ENCODE peak calls at places on chromosomes 7 and 10, in four cellular contexts. One of them, this sample, is unnamed.

GRCh38 chr7:75931676-75932075 is 16.7 kb downstream of the POR start:
- DNase-seq in endodermal cell: no peak
- DNase-seq in endothelial cell: no peak
- DNase-seq in cardiac fibroblast: no peak
- DNase-seq in this sample: no peak

GRCh38 chr7:39357648-39358047 is 208.6 kb upstream of the YAE1 start:
- DNase-seq in cardiac fibroblast: no peak
- DNase-seq in endodermal cell: peak
- DNase-seq in endothelial cell: peak
- DNase-seq in this sample: no peak

GRCh38 chr10:75451927-75452326 is 20.5 kb downstream of the LRMDA start:
- DNase-seq in endodermal cell: peak
- DNase-seq in endothelial cell: no peak
- DNase-seq in cardiac fibroblast: no peak
- DNase-seq in this sample: no peak

GRCh38 chr7:158760445-158760764 is 55.8 kb upstream of the NCAPG2 start:
- DNase-seq in cardiac fibroblast: no peak
- DNase-seq in endothelial cell: no peak
- DNase-seq in endodermal cell: no peak
- DNase-seq in this sample: no peak

GRCh38 chr10:113199459-113199858 is 249.4 kb downstream of the TCF7L2 start:
- DNase-seq in cardiac fibroblast: no peak
- DNase-seq in endodermal cell: no peak
- DNase-seq in endothelial cell: no peak
- DNase-seq in this sample: no peak

GRCh38 chr7:104983620-104984539 is 30.1 kb upstream of the KMT2E start:
- DNase-seq in endodermal cell: peak
- DNase-seq in endothelial cell: peak
- DNase-seq in cardiac fibroblast: peak
- DNase-seq in this sample: peak

GRCh38 chr7:71871446-71871845 is 540.7 kb downstream of the CALN1 start:
- DNase-seq in endodermal cell: peak
- DNase-seq in endothelial cell: no peak
- DNase-seq in cardiac fibroblast: no peak
- DNase-seq in this sample: no peak

GRCh38 chr7:55878701-55879100 is 8.6 kb upstream of the ZNF713 start:
- DNase-seq in cardiac fibroblast: no peak
- DNase-seq in endothelial cell: no peak
- DNase-seq in endodermal cell: no peak
- DNase-seq in this sample: no peak

GRCh38 chr7:38675500-38676106 is 44.4 kb upstream of the AMPH start:
- DNase-seq in endothelial cell: no peak
- DNase-seq in endodermal cell: peak
- DNase-seq in cardiac fibroblast: no peak
- DNase-seq in this sample: no peak

GRCh38 chr10:27730041-27730440 is 15.6 kb downstream of the MKX start:
- DNase-seq in endothelial cell: no peak
- DNase-seq in endodermal cell: no peak
- DNase-seq in cardiac fibroblast: no peak
- DNase-seq in this sample: no peak

GRCh38 chr10:106866244-106866845 is 298.2 kb downstream of the SORCS1 start:
- DNase-seq in cardiac fibroblast: no peak
- DNase-seq in endodermal cell: no peak
- DNase-seq in endothelial cell: no peak
- DNase-seq in this sample: peak

GRCh38 chr7:111937164-111937563 is 269.0 kb downstream of the DOCK4 start:
- DNase-seq in cardiac fibroblast: no peak
- DNase-seq in endothelial cell: no peak
- DNase-seq in endodermal cell: no peak
- DNase-seq in this sample: no peak

GRCh38 chr7:41420421-41420820 is 282.5 kb downstream of the INHBA start:
- DNase-seq in cardiac fibroblast: no peak
- DNase-seq in endodermal cell: no peak
- DNase-seq in endothelial cell: no peak
- DNase-seq in this sample: no peak

GRCh38 chr10:3749597-3750351 is 35.2 kb downstream of the KLF6 start:
- DNase-seq in endodermal cell: no peak
- DNase-seq in endothelial cell: no peak
- DNase-seq in cardiac fibroblast: peak
- DNase-seq in this sample: no peak

GRCh38 chr7:102432476-102433318 is 678 bp upstream of the ORAI2 start:
- DNase-seq in endodermal cell: peak
- DNase-seq in endothelial cell: no peak
- DNase-seq in cardiac fibroblast: no peak
- DNase-seq in this sample: peak

GRCh38 chr7:30789334-30789711 is 18.1 kb downstream of the MINDY4 start:
- DNase-seq in endodermal cell: no peak
- DNase-seq in cardiac fibroblast: peak
- DNase-seq in endothelial cell: no peak
- DNase-seq in this sample: no peak

GRCh38 chr7:30787476-30787875 is 16.3 kb downstream of the MINDY4 start:
- DNase-seq in endothelial cell: no peak
- DNase-seq in endodermal cell: no peak
- DNase-seq in cardiac fibroblast: no peak
- DNase-seq in this sample: no peak

GRCh38 chr7:30788640-30789333 is 17.6 kb downstream of the MINDY4 start:
- DNase-seq in cardiac fibroblast: no peak
- DNase-seq in endothelial cell: no peak
- DNase-seq in endodermal cell: no peak
- DNase-seq in this sample: no peak

GRCh38 chr7:30790391-30790790 is 19.2 kb downstream of the MINDY4 start:
- DNase-seq in endodermal cell: no peak
- DNase-seq in endothelial cell: no peak
- DNase-seq in cardiac fibroblast: no peak
- DNase-seq in this sample: no peak

GRCh38 chr7:30791126-30791525 is 19.9 kb downstream of the MINDY4 start:
- DNase-seq in endothelial cell: peak
- DNase-seq in cardiac fibroblast: no peak
- DNase-seq in endodermal cell: peak
- DNase-seq in this sample: no peak
- TF ChIP-seq CTCF in endothelial cell: no peak
- TF ChIP-seq CTCF in cardiac fibroblast: no peak
- TF ChIP-seq CTCF in endodermal cell: peak
- TF ChIP-seq CTCF in this sample: no peak

GRCh38 chr7:116828281-116828680 is 34.1 kb upstream of the CAPZA2 start:
- DNase-seq in endodermal cell: peak
- DNase-seq in cardiac fibroblast: no peak
- DNase-seq in endothelial cell: no peak
- DNase-seq in this sample: no peak
- TF ChIP-seq CTCF in endodermal cell: peak
- TF ChIP-seq CTCF in cardiac fibroblast: no peak
- TF ChIP-seq CTCF in endothelial cell: no peak
- TF ChIP-seq CTCF in this sample: no peak

DNA sequence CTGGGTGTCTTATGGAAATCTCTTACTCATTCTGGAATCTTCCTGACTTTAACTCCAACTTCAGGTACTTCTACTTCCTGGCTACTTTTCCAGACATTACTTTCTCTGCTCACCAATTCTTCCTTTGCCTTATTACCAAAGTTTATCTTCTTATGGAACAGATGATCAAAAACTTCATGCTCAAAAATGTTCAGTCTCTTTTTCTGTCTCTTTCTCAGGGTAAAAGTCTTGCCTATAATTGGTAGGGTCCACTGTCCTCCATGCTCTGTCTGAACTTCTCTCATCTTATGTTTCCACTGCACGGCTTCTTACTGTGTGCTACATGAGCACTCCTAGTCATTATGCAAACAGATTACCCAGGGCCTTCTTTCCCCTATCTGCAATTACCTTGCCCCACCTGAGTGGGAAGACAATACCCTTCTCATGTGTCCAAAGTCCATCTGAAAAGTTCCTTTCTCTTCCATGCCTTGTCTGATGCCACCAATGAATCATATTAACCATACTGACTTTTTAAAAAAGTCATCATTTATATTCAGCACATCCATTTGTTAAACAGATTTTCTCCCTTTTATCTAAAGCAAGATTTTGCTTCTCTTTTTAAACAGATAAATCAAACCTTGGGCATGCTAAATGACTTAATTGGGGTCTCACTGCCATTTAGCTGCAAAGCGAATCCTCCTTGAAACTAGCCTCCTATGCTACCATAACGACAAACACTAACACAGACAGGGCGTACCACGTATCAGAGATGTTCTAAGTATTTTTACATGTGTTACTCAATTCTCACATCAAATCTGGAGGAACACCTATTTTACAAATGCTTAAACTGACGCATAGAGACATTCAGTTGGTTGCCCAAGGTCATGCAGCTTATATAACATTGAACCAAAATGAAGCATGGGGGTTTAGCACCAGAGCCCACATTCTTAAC is 48.8 kb downstream of the SEMA3C start:
- DNase-seq in cardiac fibroblast: no peak
- DNase-seq in endodermal cell: no peak
- DNase-seq in endothelial cell: no peak
- DNase-seq in this sample: no peak
- TF ChIP-seq CTCF in cardiac fibroblast: no peak
- TF ChIP-seq CTCF in endodermal cell: no peak
- TF ChIP-seq CTCF in endothelial cell: no peak
- TF ChIP-seq CTCF in this sample: no peak

GRCh38 chr10:104297697-104298660 is 29.0 kb downstream of the GSTO2 start:
- DNase-seq in endodermal cell: peak
- DNase-seq in cardiac fibroblast: no peak
- DNase-seq in endothelial cell: peak
- DNase-seq in this sample: no peak
- TF ChIP-seq CTCF in endodermal cell: peak
- TF ChIP-seq CTCF in cardiac fibroblast: peak
- TF ChIP-seq CTCF in endothelial cell: peak
- TF ChIP-seq CTCF in this sample: peak

GRCh38 chr10:47112612-47113011 is 187.4 kb upstream of the GDF10 start:
- DNase-seq in endothelial cell: no peak
- DNase-seq in endodermal cell: no peak
- DNase-seq in cardiac fibroblast: no peak
- DNase-seq in this sample: no peak

GRCh38 chr10:47115322-47115721 is 184.7 kb upstream of the GDF10 start:
- DNase-seq in cardiac fibroblast: no peak
- DNase-seq in endothelial cell: no peak
- DNase-seq in endodermal cell: peak
- DNase-seq in this sample: no peak

GRCh38 chr10:47113907-47114500 is 186.0 kb upstream of the GDF10 start:
- DNase-seq in endothelial cell: no peak
- DNase-seq in endodermal cell: peak
- DNase-seq in cardiac fibroblast: no peak
- DNase-seq in this sample: no peak

GRCh38 chr10:47114680-47115186 is 185.3 kb upstream of the GDF10 start:
- DNase-seq in endothelial cell: no peak
- DNase-seq in endodermal cell: peak
- DNase-seq in cardiac fibroblast: no peak
- DNase-seq in this sample: no peak

GRCh38 chr10:47111329-47111862 is 188.6 kb upstream of the GDF10 start:
- DNase-seq in endodermal cell: peak
- DNase-seq in cardiac fibroblast: no peak
- DNase-seq in endothelial cell: no peak
- DNase-seq in this sample: no peak
- TF ChIP-seq CTCF in endodermal cell: peak
- TF ChIP-seq CTCF in cardiac fibroblast: no peak
- TF ChIP-seq CTCF in endothelial cell: no peak
- TF ChIP-seq CTCF in this sample: peak

GRCh38 chr7:135743907-135744789 is 4.5 kb downstream of the FAM180A start:
- DNase-seq in endothelial cell: no peak
- DNase-seq in cardiac fibroblast: peak
- DNase-seq in endodermal cell: no peak
- DNase-seq in this sample: no peak

GRCh38 chr7:135747366-135747765 is 1.2 kb downstream of the FAM180A start:
- DNase-seq in endothelial cell: no peak
- DNase-seq in endodermal cell: no peak
- DNase-seq in cardiac fibroblast: no peak
- DNase-seq in this sample: no peak

GRCh38 chr7:135748770-135749169 is at the start of gene FAM180A:
- DNase-seq in cardiac fibroblast: peak
- DNase-seq in endothelial cell: no peak
- DNase-seq in endodermal cell: no peak
- DNase-seq in this sample: no peak

GRCh38 chr7:135744938-135745701 is 3.5 kb downstream of the FAM180A start:
- DNase-seq in endothelial cell: no peak
- DNase-seq in cardiac fibroblast: peak
- DNase-seq in endodermal cell: no peak
- DNase-seq in this sample: no peak

GRCh38 chr7:135745702-135746312 is 2.8 kb downstream of the FAM180A start:
- DNase-seq in endodermal cell: no peak
- DNase-seq in endothelial cell: no peak
- DNase-seq in cardiac fibroblast: peak
- DNase-seq in this sample: no peak
- TF ChIP-seq CTCF in endodermal cell: no peak
- TF ChIP-seq CTCF in endothelial cell: no peak
- TF ChIP-seq CTCF in cardiac fibroblast: no peak
- TF ChIP-seq CTCF in this sample: no peak

DNA sequence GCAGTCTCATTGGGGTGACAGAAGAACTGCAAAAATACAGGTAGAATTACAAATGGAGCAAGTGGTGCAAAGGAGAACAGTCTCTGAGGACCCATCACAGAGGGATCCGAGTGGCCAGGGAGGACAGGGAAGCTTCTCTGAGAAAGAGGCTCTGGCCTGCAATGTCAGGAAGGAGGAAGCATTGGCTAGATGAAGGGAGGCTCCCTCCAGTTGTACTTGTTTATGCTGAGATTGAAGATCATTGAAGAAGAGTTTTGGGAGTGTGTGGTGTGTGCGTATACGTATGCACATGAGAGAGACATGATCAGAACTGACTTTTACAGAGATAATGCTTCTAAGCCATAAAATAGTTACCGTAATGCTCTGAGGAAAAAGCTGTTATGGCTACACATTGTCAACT is 274.7 kb upstream of the FZD8 start:
- DNase-seq in endodermal cell: no peak
- DNase-seq in endothelial cell: no peak
- DNase-seq in cardiac fibroblast: no peak
- DNase-seq in this sample: no peak
- TF ChIP-seq CTCF in endodermal cell: peak
- TF ChIP-seq CTCF in endothelial cell: no peak
- TF ChIP-seq CTCF in cardiac fibroblast: no peak
- TF ChIP-seq CTCF in this sample: no peak

GRCh38 chr10:29517352-29517923 is 117.3 kb downstream of the SVIL start:
- DNase-seq in endothelial cell: peak
- DNase-seq in endodermal cell: peak
- DNase-seq in cardiac fibroblast: peak
- DNase-seq in this sample: no peak
- TF ChIP-seq CTCF in endothelial cell: peak
- TF ChIP-seq CTCF in endodermal cell: peak
- TF ChIP-seq CTCF in cardiac fibroblast: peak
- TF ChIP-seq CTCF in this sample: peak

This sample was measured in GM06990.